ENCODE peak calls at places on chromosomes 3 and 15, in four cellular contexts. P is endothelial cell of umbilical vein, V is mucosa of descending colon, W is kidney epithelial cell. J is an unnamed sample.
A peak's percentile ranks its signal among the peaks of the same experiment; 100 is the strongest.

GRCh38 chr3:119649764-119650163 is 10.6 kb downstream of the POPDC2 start:
- DNase-seq in P (no peak), W (no peak), V (no peak), J (peak; percentile 67)

GRCh38 chr15:55627730-55628368 is 39.7 kb upstream of the PYGO1 start:
- DNase-seq in W (peak; percentile 92), V (no peak), P (peak; percentile 76), J (peak; percentile 99)

GRCh38 chr3:181210275-181210674 is 220.7 kb upstream of the DNAJC19 start:
- DNase-seq in W (no peak), P (peak; percentile 27), V (no peak), J (peak; percentile 23)

GRCh38 chr3:160735801-160736200 is 20.2 kb upstream of the PPM1L start:
- DNase-seq in V (no peak), P (no peak), W (no peak), J (no peak)

GRCh38 chr15:91068436-91068835 is 31.6 kb upstream of the SV2B start:
- DNase-seq in V (no peak), W (no peak), P (no peak), J (peak; percentile 76)

GRCh38 chr15:99068186-99068585 is 36.7 kb upstream of the SYNM start:
- DNase-seq in P (no peak), W (no peak), V (no peak), J (no peak)

GRCh38 chr3:180615954-180616353 is 14.0 kb downstream of the TTC14 start:
- DNase-seq in V (no peak), P (no peak), W (no peak), J (no peak)

GRCh38 chr15:90031231-90031791 is 30.2 kb downstream of the ZNF710 start:
- DNase-seq in W (no peak), P (no peak), V (peak; percentile 29), J (peak; percentile 70)

GRCh38 chr3:71356272-71356671 is 227.3 kb downstream of the FOXP1 start:
- DNase-seq in V (no peak), W (peak; percentile 54), P (no peak), J (no peak)

GRCh38 chr15:65342493-65342892 is 35.3 kb downstream of the IGDCC3 start:
- DNase-seq in W (no peak), P (no peak), V (no peak), J (no peak)

GRCh38 chr3:190384241-190384863 is 3.6 kb upstream of the CLDN16 start:
- DNase-seq in P (peak; percentile 45), W (peak; percentile 76), V (no peak), J (peak; percentile 93)

GRCh38 chr3:25404569-25404968 is 23.5 kb upstream of the RARB start:
- DNase-seq in P (no peak), W (no peak), V (no peak), J (no peak)

GRCh38 chr3:127541320-127541719 is 49.2 kb downstream of the TPRA1 start:
- DNase-seq in P (no peak), W (no peak), V (no peak), J (no peak)

GRCh38 chr15:85618956-85619491 is 175.7 kb downstream of the KLHL25 start:
- DNase-seq in V (peak; percentile 43), P (peak; percentile 96), W (peak; percentile 91), J (peak; percentile 88)

GRCh38 chr15:68362537-68363126 is 69.3 kb downstream of the ITGA11 start:
- DNase-seq in W (no peak), P (no peak), V (no peak), J (no peak)

GRCh38 chr3:159280326-159280725 is 478.5 kb downstream of the MFSD1 start:
- DNase-seq in V (no peak), P (no peak), W (no peak), J (no peak)

GRCh38 chr3:175150812-175151411 is 291.8 kb downstream of the NAALADL2 start:
- DNase-seq in P (no peak), V (no peak), W (peak; percentile 31), J (peak; percentile 98)

GRCh38 chr3:115624029-115624645 is 827 bp downstream of the GAP43 start:
- DNase-seq in V (no peak), P (no peak), W (no peak), J (no peak)

GRCh38 chr3:155334215-155334896 is 40.9 kb upstream of the STRIT1 start:
- DNase-seq in W (no peak), V (no peak), P (no peak), J (no peak)

GRCh38 chr15:40244961-40245523 is 6.2 kb downstream of the PAK6 start:
- DNase-seq in P (no peak), V (no peak), W (no peak), J (peak; percentile 85)

GRCh38 chr3:188241072-188241471 is 87.1 kb downstream of the LPP start:
- DNase-seq in P (no peak), V (no peak), W (no peak), J (no peak)

GRCh38 chr15:35327789-35328188 is 218.2 kb downstream of the DPH6 start:
- DNase-seq in P (no peak), V (no peak), W (no peak), J (peak; percentile 23)

GRCh38 chr3:18401298-18401961 is 23.7 kb downstream of the SATB1 start:
- DNase-seq in V (no peak), W (no peak), P (no peak), J (no peak)

GRCh38 chr3:131701153-131701791 is 198.5 kb upstream of the MRPL3 start:
- DNase-seq in V (no peak), W (no peak), P (no peak), J (no peak)

GRCh38 chr3:64150527-64151238 is 74.6 kb downstream of the PRICKLE2 start:
- DNase-seq in V (peak; percentile 81), P (peak; percentile 80), W (no peak), J (peak; percentile 87)

GRCh38 chr15:77749236-77749997 is 116.7 kb upstream of the LINGO1 start:
- DNase-seq in P (no peak), W (no peak), V (no peak), J (no peak)

DNA sequence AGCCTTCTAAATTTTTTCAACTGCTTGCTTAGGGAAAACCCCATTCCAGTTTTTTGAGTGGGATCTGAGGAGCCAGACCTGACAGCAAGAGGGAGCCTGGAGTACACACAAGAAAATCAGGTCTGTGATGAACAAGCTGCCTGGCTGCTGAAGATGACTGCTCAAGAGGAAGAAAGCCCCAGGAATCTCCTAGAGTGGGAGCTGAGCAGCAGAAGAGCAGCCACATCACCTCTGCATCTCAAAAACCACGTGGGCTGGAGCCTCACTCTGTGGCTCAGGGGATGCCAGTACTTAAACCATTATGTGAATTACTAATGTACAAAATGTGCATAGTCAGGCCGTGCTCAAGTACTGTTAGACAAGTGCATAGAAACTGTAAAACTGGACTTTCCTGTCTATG is 52.4 kb downstream of the SLC9A9 start:
- DNase-seq in W (no peak), P (no peak), V (no peak), J (peak; percentile 18)
- TF ChIP-seq CTCF in W (no peak), P (no peak), V (no peak), J (no peak)

DNA sequence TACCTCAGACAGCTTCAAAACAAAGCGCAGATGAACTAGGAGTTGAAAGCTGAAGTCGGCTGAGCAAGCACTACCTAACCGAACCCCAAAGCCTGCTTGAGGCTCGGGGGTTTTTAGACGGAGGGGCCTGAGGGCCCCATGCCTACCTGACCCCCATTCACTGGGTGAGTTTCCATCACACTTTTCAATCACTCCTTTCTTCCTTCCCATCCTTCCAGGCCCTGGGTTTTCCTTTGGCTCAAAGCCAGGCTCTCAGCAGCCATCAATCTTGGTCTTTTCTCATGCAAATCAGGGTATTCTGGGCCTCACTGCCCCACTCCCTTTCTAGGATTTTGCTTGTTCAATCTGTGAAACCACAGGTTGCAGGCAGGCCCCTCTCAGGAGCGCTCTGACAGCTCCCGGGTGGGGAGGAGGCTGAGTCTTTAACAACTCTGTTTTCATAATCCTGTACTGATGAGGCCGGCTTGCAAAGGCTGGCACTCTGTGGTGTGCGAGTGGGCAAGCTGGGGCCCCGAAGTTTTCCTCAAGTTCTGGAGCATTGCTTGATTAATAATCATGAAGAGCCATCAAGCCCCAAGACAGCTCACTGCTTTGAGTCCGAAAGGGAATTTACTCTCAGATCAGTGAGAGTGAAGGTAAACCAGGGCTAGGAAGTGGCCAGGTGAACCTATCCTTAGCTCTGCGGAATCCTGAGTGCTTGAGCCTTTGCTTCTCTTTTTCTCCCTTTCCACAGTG is 97.6 kb downstream of the FRMD4B start:
- DNase-seq in P (peak; percentile 21), W (no peak), V (no peak), J (no peak)
- H3K4me3 ChIP-seq in P (no peak overlapping the region), W (no peak overlapping the region), V (no peak overlapping the region), J (no peak overlapping the region)

GRCh38 chr3:58591496-58592133 is 14.4 kb upstream of the FAM107A start:
- DNase-seq in V (no peak), W (no peak), P (no peak), J (no peak)

GRCh38 chr3:58594117-58594516 is 16.9 kb upstream of the FAM107A start:
- DNase-seq in V (no peak), P (no peak), W (no peak), J (no peak)

GRCh38 chr3:58597770-58598310 is 20.6 kb upstream of the FAM107A start:
- DNase-seq in V (no peak), W (no peak), P (no peak), J (no peak)

GRCh38 chr3:58596828-58597518 is 19.8 kb upstream of the FAM107A start:
- DNase-seq in V (no peak), P (no peak), W (no peak), J (no peak)
- TF ChIP-seq CTCF in V (no peak), P (no peak), W (no peak), J (no peak)

GRCh38 chr3:134030382-134030753 is 643 bp upstream of the SLCO2A1 start:
- DNase-seq in P (no peak), V (no peak), W (no peak), J (no peak)

GRCh38 chr3:134028486-134029255 is 1.1 kb downstream of the SLCO2A1 start:
- DNase-seq in P (peak; percentile 23), W (no peak), V (no peak), J (no peak)

GRCh38 chr3:134030801-134031619 is 1.3 kb upstream of the SLCO2A1 start:
- DNase-seq in P (no peak), V (no peak), W (no peak), J (no peak)

GRCh38 chr3:134029256-134029733 is 430 bp downstream of the SLCO2A1 start:
- DNase-seq in V (peak; percentile 40), P (peak; percentile 38), W (no peak), J (no peak)

DNA sequence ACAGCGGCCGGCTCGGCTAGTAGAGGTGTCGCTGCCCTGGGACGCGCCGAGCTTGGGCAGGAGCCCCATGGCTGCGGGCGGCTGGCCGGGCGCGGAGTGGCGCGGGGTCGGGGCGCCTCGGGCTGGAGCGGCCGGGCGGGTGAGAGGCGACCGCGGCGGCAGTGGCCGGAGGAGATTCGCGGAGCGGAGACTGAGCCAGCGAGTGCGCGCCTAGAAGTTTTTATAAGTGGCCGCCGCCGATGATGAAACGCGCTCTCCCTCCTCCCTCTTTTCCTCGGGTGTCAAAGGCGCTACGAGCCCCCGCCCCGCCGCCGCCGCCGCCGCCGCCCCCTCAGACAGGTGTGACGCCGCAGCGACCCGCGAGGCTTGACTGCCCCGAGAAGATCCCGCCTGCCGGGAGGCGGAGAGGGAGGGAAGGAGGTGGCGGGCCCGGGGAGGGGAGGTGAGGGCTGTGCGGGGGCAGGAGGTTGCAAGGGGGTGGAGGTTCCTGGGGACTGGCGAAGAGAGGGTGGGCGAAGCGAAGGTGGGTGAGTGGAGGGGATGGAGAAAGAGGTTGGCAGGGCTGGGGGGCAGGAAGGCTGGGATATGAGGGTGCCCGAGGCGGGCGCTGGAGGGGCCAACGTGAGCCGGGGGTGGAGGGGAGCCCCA is at the start of gene SLCO2A1:
- DNase-seq in P (peak; percentile 23), V (peak; percentile 59), W (no peak), J (no peak)
- H3K4me3 ChIP-seq in P (peak within 1 kb of the TSS; percentile 66), V (peak within 1 kb of the TSS; percentile 19), W (peak within 1 kb of the TSS; percentile 50), J (peak within 1 kb of the TSS; percentile 45)

GRCh38 chr3:133910422-133910821 is 14.7 kb upstream of the RAB6B start:
- DNase-seq in P (no peak), W (no peak), V (no peak), J (no peak)
- TF ChIP-seq CTCF in P (peak; percentile 6), W (no peak), V (no peak), J (peak; percentile 21)